ENCODE peak calls at places on chromosome 13, in six cellular contexts. R is endodermal cell, U is A549, P is Panc1, O is WERI-Rb-1, D is upper lobe of right lung. G is an unnamed sample. For H3K9me3, the result is how much of the 10 kb centered on the place peaks cover.

GRCh38 chr13:49456156-49456555 is 12.1 kb downstream of the SETDB2 start:
- DNase-seq in D (no peak), R (no peak), U (no peak), O (no peak), P (no peak), G (no peak)

GRCh38 chr13:42218576-42218975 is 53.4 kb upstream of the AKAP11 start:
- DNase-seq in O (no peak), U (no peak), R (no peak), P (no peak), D (no peak), G (no peak)

GRCh38 chr13:33070713-33071112 is 54.5 kb downstream of the KL start:
- DNase-seq in U (no peak), P (no peak), O (no peak), R (no peak), D (no peak), G (no peak)

GRCh38 chr13:49436890-49437289 is 7.0 kb downstream of the CAB39L start:
- DNase-seq in U (peak), O (no peak), D (no peak), P (no peak), R (no peak), G (no peak)

GRCh38 chr13:98782654-98783053 is 30.2 kb upstream of the SLC15A1 start:
- DNase-seq in P (no peak), R (no peak), O (no peak), D (no peak), U (no peak), G (no peak)

GRCh38 chr13:19845758-19846157 is 17.7 kb downstream of the ZMYM5 start:
- DNase-seq in R (no peak), O (no peak), U (peak), P (peak), D (no peak), G (peak)

GRCh38 chr13:69565334-69565733 is 542.3 kb upstream of the ATXN8OS start:
- DNase-seq in U (peak), D (no peak), P (no peak), O (peak), R (peak), G (no peak)

GRCh38 chr13:84191199-84191598 is 308.9 kb upstream of the SLITRK1 start:
- DNase-seq in U (no peak), P (no peak), D (no peak), R (no peak), O (no peak), G (no peak)

GRCh38 chr13:73303858-73304257 is 245.1 kb downstream of the KLF5 start:
- DNase-seq in U (no peak), R (peak), O (no peak), P (no peak), D (no peak), G (no peak)

DNA sequence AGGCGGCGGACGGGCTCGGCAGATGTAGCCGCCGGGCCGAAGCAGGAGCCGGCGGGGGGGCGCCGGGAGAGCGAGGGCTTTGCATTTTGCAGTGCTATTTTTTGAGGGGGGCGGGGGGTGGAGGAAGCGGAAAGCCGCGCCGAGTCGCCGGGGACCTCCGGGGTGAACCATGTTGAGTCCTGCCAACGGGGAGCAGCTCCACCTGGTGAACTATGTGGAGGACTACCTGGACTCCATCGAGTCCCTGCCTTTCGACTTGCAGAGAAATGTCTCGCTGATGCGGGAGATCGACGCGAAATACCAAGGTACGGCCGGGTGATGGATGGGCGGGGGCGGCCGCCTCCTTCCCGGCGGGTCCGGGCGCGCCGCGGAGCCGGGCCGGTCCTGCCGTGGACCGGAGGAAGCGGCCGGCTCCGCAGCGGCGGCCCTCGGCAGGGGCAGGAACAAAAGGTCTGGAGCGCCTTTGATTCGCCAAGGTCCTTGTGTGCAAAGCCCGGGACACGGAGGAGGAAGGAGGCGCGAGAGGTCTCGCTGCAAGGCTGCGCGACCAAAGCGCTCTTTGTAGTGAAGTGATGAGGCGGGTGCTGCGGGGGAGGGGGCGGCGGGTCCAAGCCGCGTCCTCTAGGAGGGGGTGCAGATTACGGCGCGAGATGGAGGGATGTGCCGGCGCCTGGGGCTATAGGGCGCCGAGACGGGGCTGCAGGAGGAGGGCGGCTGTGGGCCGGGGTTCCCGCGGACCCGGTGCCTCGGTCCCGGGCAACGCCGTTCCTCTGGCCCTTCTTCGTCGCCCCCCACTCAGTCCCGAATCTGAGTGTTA is 689 bp downstream of the ING1 start:
- DNase-seq in D (peak), R (peak), U (peak), O (peak), P (no peak), G (no peak)
- H3K27ac ChIP-seq in D (peak), R (peak), U (peak), O (peak), P (peak), G (peak)

GRCh38 chr13:23600100-23600499 is 29.9 kb downstream of the TNFRSF19 start:
- DNase-seq in D (no peak), O (no peak), P (no peak), U (no peak), R (no peak), G (no peak)
- H3K9me3 ChIP-seq in D (under half), O (under half), P (under half), U (under half), R (half or more), G (under half)

GRCh38 chr13:60155978-60156377 is 7.8 kb downstream of the DIAPH3 start:
- DNase-seq in U (no peak), D (no peak), R (no peak), P (no peak), O (no peak), G (no peak)

GRCh38 chr13:60163525-60164471 is at the start of gene DIAPH3:
- DNase-seq in O (peak), U (peak), P (peak), D (peak), R (peak), G (peak)

GRCh38 chr13:60162096-60162495 is 1.6 kb downstream of the DIAPH3 start:
- DNase-seq in R (no peak), O (no peak), D (no peak), U (no peak), P (no peak), G (no peak)

GRCh38 chr13:60152904-60153303 is 10.8 kb downstream of the DIAPH3 start:
- DNase-seq in O (no peak), R (no peak), U (no peak), D (no peak), P (no peak), G (no peak)

GRCh38 chr13:60158321-60158801 is 5.4 kb downstream of the DIAPH3 start:
- DNase-seq in D (no peak), U (no peak), R (peak), O (peak), P (no peak), G (no peak)
- H3K27ac ChIP-seq in D (no peak), U (no peak), R (peak), O (no peak), P (no peak), G (no peak)

DNA sequence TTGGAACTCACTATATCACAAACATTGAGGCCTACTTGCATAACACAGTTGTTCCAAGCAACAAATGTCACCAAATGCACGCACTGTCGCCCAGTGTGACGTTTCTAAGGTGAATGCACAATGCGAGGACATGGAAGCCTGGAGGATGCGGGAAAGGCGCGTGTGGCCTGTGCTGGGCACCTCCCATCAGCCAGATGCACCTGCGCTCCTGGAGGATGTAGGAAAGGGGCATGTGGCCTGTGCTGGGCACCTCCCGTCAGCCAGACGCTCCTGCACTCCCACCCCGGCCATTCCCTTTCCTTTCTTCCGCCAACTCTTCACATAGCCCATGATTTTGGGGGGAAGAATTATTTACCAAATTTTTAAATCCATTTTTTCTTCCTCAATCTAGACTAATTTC is 202.4 kb upstream of the SOX1 start:
- DNase-seq in D (no peak), R (no peak), O (no peak), U (no peak), P (no peak), G (no peak)
- H3K9me3 ChIP-seq in D (under half), R (under half), O (under half), U (under half), P (under half), G (under half)

GRCh38 chr13:79522583-79522982 is 41.6 kb downstream of the NDFIP2 start:
- DNase-seq in R (no peak), U (no peak), D (no peak), O (no peak), P (no peak), G (no peak)

GRCh38 chr13:79525458-79525857 is 44.5 kb downstream of the NDFIP2 start:
- DNase-seq in D (no peak), U (no peak), P (no peak), R (no peak), O (no peak), G (no peak)

GRCh38 chr13:79527698-79528097 is 46.7 kb downstream of the NDFIP2 start:
- DNase-seq in P (no peak), D (no peak), R (no peak), U (no peak), O (no peak), G (no peak)

GRCh38 chr13:79528356-79528755 is 47.4 kb downstream of the NDFIP2 start:
- DNase-seq in U (no peak), P (no peak), O (no peak), R (no peak), D (no peak), G (no peak)

GRCh38 chr13:79525051-79525450 is 44.1 kb downstream of the NDFIP2 start:
- DNase-seq in P (no peak), R (no peak), U (no peak), O (no peak), D (no peak), G (no peak)
- H3K27ac ChIP-seq in P (no peak), R (no peak), U (no peak), O (no peak), D (no peak), G (no peak)

GRCh38 chr13:112254900-112255299 is 121.3 kb upstream of the SPACA7 start:
- DNase-seq in D (no peak), P (no peak), U (no peak), R (no peak), O (no peak), G (no peak)
- H3K9me3 ChIP-seq in D (under half), P (under half), U (under half), R (under half), O (under half), G (under half)

G was measured in thoracic aorta.